ENCODE peak calls at places on chromosomes 2 and 18, in nine cellular contexts. J is mammary epithelial cell, T is right cardiac atrium, D is NT2/D1, V is breast epithelium, X is choroid plexus epithelial cell, Y is K562, R is AG10803, B is mesenchymal stem cell. O is an unnamed sample.

GRCh38 chr18:48761582-48761981 is 189.2 kb downstream of the SMAD7 start:
- DNase-seq in J (no peak), T (no peak), D (no peak), V (no peak), X (no peak), Y (no peak), R (no peak), B (no peak), O (no peak)

GRCh38 chr2:196234672-196235071 is 63.3 kb upstream of the STK17B start:
- DNase-seq in J (peak), T (no peak), D (no peak), V (no peak), X (peak), Y (peak), R (peak), B (peak), O (peak)

GRCh38 chr18:76801567-76802505 is 20.5 kb upstream of the ZNF236 start:
- DNase-seq in J (peak), T (peak), D (no peak), V (no peak), X (peak), Y (peak), R (peak), B (peak), O (no peak)

GRCh38 chr18:7950380-7951143 is 383.4 kb downstream of the PTPRM start:
- DNase-seq in J (peak), T (no peak), D (no peak), V (no peak), X (peak), Y (peak), R (peak), B (peak), O (no peak)

GRCh38 chr18:35470440-35470839 is 27.3 kb downstream of the INO80C start:
- DNase-seq in J (no peak), T (no peak), D (no peak), V (no peak), X (no peak), Y (no peak), R (peak), B (no peak), O (no peak)

GRCh38 chr2:120398051-120398960 is 52.4 kb downstream of the INHBB start:
- DNase-seq in J (peak), T (no peak), D (no peak), V (no peak), X (peak), Y (no peak), R (peak), B (peak), O (no peak)

GRCh38 chr18:42559292-42559691 is 556.2 kb downstream of the RIT2 start:
- DNase-seq in J (no peak), T (no peak), D (no peak), V (no peak), X (no peak), Y (no peak), R (peak), B (no peak), O (no peak)

GRCh38 chr2:27347641-27348040 is 8.9 kb downstream of the GTF3C2 start:
- DNase-seq in J (no peak), T (no peak), D (no peak), V (no peak), X (no peak), Y (no peak), R (no peak), B (no peak), O (no peak)

GRCh38 chr18:50629148-50629631 is 69.3 kb downstream of the MAPK4 start:
- DNase-seq in J (peak), T (no peak), D (no peak), V (no peak), X (peak), Y (no peak), R (no peak), B (no peak), O (no peak)

GRCh38 chr18:48840491-48840877 is 110.3 kb downstream of the SMAD7 start:
- DNase-seq in J (no peak), T (peak), D (no peak), V (no peak), X (no peak), Y (no peak), R (no peak), B (no peak), O (no peak)

GRCh38 chr2:213934560-213934959 is 476.3 kb upstream of the VWC2L start:
- DNase-seq in J (peak), T (no peak), D (peak), V (no peak), X (peak), Y (peak), R (peak), B (peak), O (no peak)

GRCh38 chr2:240579771-240580614 is 6.5 kb upstream of the CAPN10 start:
- DNase-seq in J (peak), T (peak), D (no peak), V (peak), X (peak), Y (no peak), R (peak), B (peak), O (no peak)

GRCh38 chr2:84276585-84277255 is 182.4 kb downstream of the SUCLG1 start:
- DNase-seq in J (peak), T (no peak), D (no peak), V (no peak), X (no peak), Y (no peak), R (no peak), B (no peak), O (no peak)

GRCh38 chr2:119544075-119545031 is at the start of gene CFAP221:
- DNase-seq in J (peak), T (peak), D (peak), V (peak), X (peak), Y (peak), R (peak), B (peak), O (no peak)

GRCh38 chr2:23657934-23658333 is 269.0 kb downstream of the ATAD2B start:
- DNase-seq in J (no peak), T (no peak), D (no peak), V (no peak), X (no peak), Y (no peak), R (no peak), B (no peak), O (no peak)

GRCh38 chr18:9825571-9826073 is 60.2 kb upstream of the TXNDC2 start:
- DNase-seq in J (peak), T (no peak), D (no peak), V (no peak), X (peak), Y (peak), R (peak), B (peak), O (no peak)

GRCh38 chr18:41096504-41096903 is 858.5 kb upstream of the PIK3C3 start:
- DNase-seq in J (peak), T (no peak), D (no peak), V (no peak), X (peak), Y (no peak), R (peak), B (peak), O (no peak)

GRCh38 chr2:75640621-75641121 is 5.9 kb upstream of the MRPL19 start:
- DNase-seq in J (peak), T (peak), D (peak), V (peak), X (peak), Y (peak), R (peak), B (peak), O (peak)

GRCh38 chr2:144412727-144413126 is 107.2 kb downstream of the ZEB2 start:
- DNase-seq in J (no peak), T (no peak), D (no peak), V (no peak), X (no peak), Y (no peak), R (no peak), B (no peak), O (no peak)

GRCh38 chr18:12597775-12598174 is 60.1 kb downstream of the SPIRE1 start:
- DNase-seq in J (peak), T (peak), D (no peak), V (peak), X (peak), Y (no peak), R (peak), B (peak), O (no peak)

GRCh38 chr2:223076573-223076972 is 24.6 kb downstream of the KCNE4 start:
- DNase-seq in J (peak), T (no peak), D (no peak), V (no peak), X (peak), Y (no peak), R (peak), B (peak), O (no peak)

GRCh38 chr2:144372484-144373195 is 147.3 kb downstream of the ZEB2 start:
- DNase-seq in J (no peak), T (no peak), D (no peak), V (no peak), X (no peak), Y (peak), R (peak), B (no peak), O (no peak)

GRCh38 chr2:162301151-162301804 is 17.2 kb downstream of the IFIH1 start:
- DNase-seq in J (peak), T (no peak), D (peak), V (no peak), X (peak), Y (peak), R (peak), B (peak), O (peak)

GRCh38 chr2:225009768-225010167 is 32.5 kb downstream of the DOCK10 start:
- DNase-seq in J (no peak), T (no peak), D (peak), V (no peak), X (no peak), Y (no peak), R (no peak), B (no peak), O (no peak)

DNA sequence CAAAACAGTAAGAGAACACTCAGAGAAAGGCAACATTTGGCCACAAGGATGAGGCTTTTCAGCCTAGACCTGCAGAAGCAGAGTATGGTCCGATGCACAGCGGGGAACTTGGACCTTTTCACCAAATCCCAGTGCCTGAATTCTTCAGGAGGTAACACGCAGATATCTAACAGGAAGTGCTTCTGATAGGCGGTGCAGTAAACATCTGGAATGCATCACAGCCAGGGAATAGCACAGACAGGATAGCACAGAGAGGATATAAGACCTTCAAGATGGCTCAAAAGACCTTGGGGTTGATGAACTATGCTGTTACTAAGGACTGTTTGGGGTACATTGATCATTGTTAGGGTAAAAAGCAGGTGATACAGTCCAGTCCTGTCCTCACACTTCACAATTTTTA is 1.7 kb downstream of the TMEM127 start:
- DNase-seq in J (no peak), T (no peak), D (no peak), V (no peak), X (peak), Y (no peak), R (peak), B (peak), O (no peak)
- H3K4me3 ChIP-seq in J (peak), T (peak), D (no peak), V (peak), X (peak), Y (peak), R (peak), B (no peak), O (no peak)

DNA sequence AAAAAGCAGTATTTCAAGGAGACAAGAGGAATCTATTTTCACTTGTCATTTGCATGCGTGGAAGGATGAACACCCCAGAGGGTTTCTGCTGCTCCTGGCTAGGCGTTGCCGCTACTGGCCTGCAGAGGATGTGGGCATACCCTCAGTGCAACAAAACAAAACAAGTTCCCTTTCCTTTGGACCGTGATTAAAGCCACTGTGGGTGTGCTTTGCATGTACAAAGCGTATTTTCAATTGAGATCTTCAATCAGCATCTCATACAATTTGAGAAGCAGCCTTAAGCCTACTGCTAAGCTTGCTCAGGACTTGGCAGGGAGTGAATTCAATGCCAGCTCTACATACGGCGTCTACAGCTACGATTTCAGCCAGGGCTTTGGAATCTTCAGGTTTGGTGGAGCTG is 298.4 kb downstream of the LPIN1 start:
- DNase-seq in J (no peak), T (no peak), D (no peak), V (no peak), X (no peak), Y (no peak), R (no peak), B (no peak), O (peak)
- H3K4me3 ChIP-seq in J (no peak), T (no peak), D (no peak), V (no peak), X (no peak), Y (no peak), R (no peak), B (no peak), O (no peak)

GRCh38 chr2:220628252-220628651 is 943.9 kb downstream of the EPHA4 start:
- DNase-seq in J (no peak), T (no peak), D (no peak), V (no peak), X (no peak), Y (no peak), R (peak), B (no peak), O (no peak)
- H3K4me3 ChIP-seq in J (no peak), T (no peak), D (no peak), V (no peak), X (no peak), Y (no peak), R (no peak), B (no peak), O (no peak)

GRCh38 chr2:159506764-159507406 is 109.5 kb downstream of the BAZ2B start:
- DNase-seq in J (peak), T (no peak), D (no peak), V (no peak), X (peak), Y (no peak), R (peak), B (no peak), O (no peak)
- H3K4me3 ChIP-seq in J (no peak), T (no peak), D (no peak), V (no peak), X (no peak), Y (no peak), R (no peak), B (no peak), O (no peak)

GRCh38 chr2:150479075-150479915 is 8.2 kb downstream of the RND3 start:
- DNase-seq in J (peak), T (no peak), D (no peak), V (no peak), X (peak), Y (no peak), R (peak), B (peak), O (no peak)
- H3K4me3 ChIP-seq in J (peak), T (no peak), D (no peak), V (peak), X (no peak), Y (no peak), R (peak), B (no peak), O (no peak)

DNA sequence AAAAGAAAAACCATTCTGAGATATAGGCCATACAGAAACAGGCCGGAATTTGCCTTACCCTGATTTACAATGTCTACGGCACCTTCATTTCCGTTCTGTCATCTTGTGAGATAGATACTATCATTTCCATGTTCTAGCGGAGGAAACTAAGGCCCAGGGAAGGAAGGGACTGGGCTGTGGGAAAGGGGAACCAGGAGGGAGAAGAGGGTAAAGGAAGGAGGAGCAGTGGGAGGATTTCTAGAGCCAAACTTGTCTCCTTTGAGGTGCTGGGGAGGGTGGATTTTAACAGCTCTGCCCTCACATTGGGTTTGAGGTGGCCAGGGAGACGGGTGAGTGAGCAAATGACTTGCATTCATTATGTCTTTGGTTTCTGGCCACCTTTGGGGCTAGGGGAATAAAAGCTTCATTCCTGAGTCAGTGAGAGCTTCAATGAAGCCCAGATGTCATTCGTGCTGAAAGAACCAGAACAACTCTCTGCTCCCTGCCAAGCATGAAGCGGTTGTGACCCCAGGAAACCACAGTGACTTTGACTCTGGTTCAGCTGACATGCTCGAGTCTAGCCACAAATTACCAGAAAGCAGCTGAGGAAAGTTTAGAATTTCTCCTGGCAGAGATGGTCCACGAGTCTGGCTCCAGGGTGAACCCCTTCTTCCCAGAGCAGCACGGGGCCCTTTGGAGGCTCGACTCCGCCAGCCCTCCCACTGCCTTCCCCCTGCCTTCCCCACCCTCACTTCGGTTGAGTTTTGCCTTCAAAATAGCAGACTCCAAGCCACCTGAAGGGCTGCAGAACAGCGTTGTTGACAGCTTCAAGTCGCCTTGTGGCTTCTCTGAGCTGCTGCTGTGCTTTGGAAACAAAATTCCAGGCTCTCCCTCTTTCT is 3.8 kb downstream of the ACTG2 start:
- DNase-seq in J (no peak), T (no peak), D (no peak), V (peak), X (peak), Y (no peak), R (peak), B (peak), O (peak)
- H3K4me3 ChIP-seq in J (no peak), T (no peak), D (no peak), V (peak), X (no peak), Y (no peak), R (peak), B (no peak), O (no peak)

DNA sequence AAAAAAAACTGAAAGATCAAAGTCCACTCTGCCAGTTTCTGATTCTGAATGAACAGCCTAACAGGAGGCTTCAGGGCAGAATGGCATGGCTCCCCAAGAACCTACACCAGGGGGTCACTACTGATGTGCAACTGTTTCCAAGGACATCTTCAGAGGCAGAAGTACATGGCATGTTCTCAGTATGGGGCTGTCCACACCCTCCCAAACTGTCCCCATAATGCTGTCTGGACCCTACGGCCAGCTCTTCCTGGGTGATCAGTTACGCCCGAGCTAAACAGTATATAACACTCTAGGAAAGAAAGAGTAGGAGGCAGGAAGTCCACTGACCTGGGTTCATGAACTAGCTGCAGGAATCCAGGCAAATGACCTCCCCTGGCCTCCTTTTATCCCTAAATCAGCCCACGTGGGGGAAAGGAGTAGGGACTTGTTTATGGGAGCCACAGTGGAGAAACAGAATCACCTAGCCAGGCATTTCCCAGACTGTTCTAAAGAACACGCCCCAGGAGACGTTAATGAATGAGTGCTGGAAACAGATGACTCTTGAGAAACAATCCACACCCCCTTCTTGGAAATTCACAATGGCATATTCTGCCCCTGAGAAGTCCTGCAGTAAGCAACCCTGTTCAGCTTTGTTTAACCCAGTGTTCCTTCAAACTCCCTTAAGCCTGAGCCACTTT is 2.5 kb downstream of the TMBIM1 start:
- DNase-seq in J (peak), T (no peak), D (no peak), V (no peak), X (peak), Y (no peak), R (peak), B (peak), O (no peak)
- H3K4me3 ChIP-seq in J (peak), T (peak), D (no peak), V (peak), X (peak), Y (peak), R (peak), B (no peak), O (no peak)

DNA sequence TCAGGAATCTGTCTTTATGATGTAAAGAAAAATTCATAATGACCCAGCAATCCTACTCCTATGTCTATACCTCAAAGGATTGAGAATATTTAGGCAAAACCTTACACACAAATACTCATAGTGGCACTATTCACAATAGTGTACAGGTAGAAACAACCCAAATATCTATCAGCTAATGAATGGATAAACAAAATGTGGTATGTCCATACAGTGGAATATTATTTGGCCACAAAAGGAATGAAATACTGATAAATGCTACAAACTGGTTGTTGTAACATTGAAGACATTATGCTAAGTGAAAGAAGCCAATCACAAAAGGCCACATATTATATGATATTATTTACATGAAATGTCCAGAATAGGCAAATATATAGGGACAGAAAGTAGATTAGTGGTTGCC is 24.7 kb downstream of the PDK1 start:
- DNase-seq in J (no peak), T (no peak), D (no peak), V (no peak), X (no peak), Y (no peak), R (no peak), B (no peak), O (no peak)
- H3K4me3 ChIP-seq in J (no peak), T (no peak), D (no peak), V (no peak), X (no peak), Y (no peak), R (no peak), B (no peak), O (no peak)

DNA sequence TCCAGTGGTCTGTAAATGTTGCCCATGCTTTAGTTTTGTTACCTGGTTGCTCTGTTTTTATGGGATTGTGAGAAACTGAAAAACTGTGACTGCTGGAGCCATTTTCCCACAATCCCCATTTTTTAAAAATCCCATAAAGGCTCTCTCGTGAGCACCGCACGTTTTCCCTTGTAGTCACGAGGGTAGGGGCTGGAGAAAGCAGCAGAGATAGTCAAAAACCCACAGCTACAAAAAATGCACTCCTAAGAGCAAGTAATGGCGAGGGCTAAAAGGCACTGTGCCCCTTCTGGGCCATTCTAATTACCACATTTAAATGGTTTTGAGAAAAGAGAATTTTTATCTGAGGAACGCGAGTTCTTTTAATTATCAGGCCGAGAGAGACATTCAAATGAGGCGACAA is 1.8 kb upstream of the CTDP1 start:
- DNase-seq in J (no peak), T (no peak), D (no peak), V (no peak), X (no peak), Y (no peak), R (no peak), B (no peak), O (no peak)
- H3K4me3 ChIP-seq in J (peak), T (no peak), D (no peak), V (peak), X (no peak), Y (peak), R (peak), B (no peak), O (no peak)